ENCODE peak calls at places on chromosomes 16 and 17, in ten cellular contexts. B, Y, Q, Z, P, V, U, I, F and H are unnamed samples.

GRCh38 chr17:67385122-67385988 is 8.3 kb downstream of the PITPNC1 start:
- DNase-seq in B (no peak), Y (no peak), Q (no peak), Z (no peak), P (no peak), V (no peak), U (no peak), I (no peak), F (no peak), H (no peak)

GRCh38 chr16:26273607-26274006 is 581.8 kb downstream of the HS3ST4 start:
- DNase-seq in B (no peak), Y (no peak), Q (no peak), Z (no peak), P (no peak), V (no peak), U (no peak), I (no peak), F (no peak), H (no peak)

GRCh38 chr16:67740391-67740790 is 21.3 kb upstream of the GFOD2 start:
- DNase-seq in B (no peak), Y (no peak), Q (no peak), Z (no peak), P (no peak), V (no peak), U (no peak), I (no peak), F (no peak), H (no peak)

GRCh38 chr17:32551186-32551955 is 64.6 kb downstream of the CDK5R1 start:
- DNase-seq in B (peak; percentile 28), Y (no peak), Q (no peak), Z (peak; percentile 97), P (no peak), V (peak; percentile 67), U (no peak), I (peak; percentile 24), F (no peak), H (peak; percentile 37)

GRCh38 chr16:58444265-58444664 is 52.0 kb downstream of the GINS3 start:
- DNase-seq in B (no peak), Y (no peak), Q (no peak), Z (no peak), P (no peak), V (no peak), U (no peak), I (no peak), F (no peak), H (no peak)

GRCh38 chr17:28325221-28325620 is 6.2 kb downstream of the TMEM97 start:
- DNase-seq in B (no peak), Y (no peak), Q (no peak), Z (no peak), P (no peak), V (no peak), U (no peak), I (no peak), F (peak; percentile 45), H (no peak)

GRCh38 chr17:81672954-81673353 is 6.4 kb downstream of the CCDC137 start:
- DNase-seq in B (no peak), Y (no peak), Q (no peak), Z (no peak), P (no peak), V (no peak), U (no peak), I (no peak), F (no peak), H (no peak)

GRCh38 chr16:26667271-26667703 is 399.4 kb upstream of the C16orf82 start:
- DNase-seq in B (no peak), Y (peak; percentile 37), Q (no peak), Z (no peak), P (no peak), V (no peak), U (no peak), I (no peak), F (no peak), H (no peak)

GRCh38 chr16:6687593-6687992 is 645.1 kb upstream of the RBFOX1 start:
- DNase-seq in B (no peak), Y (no peak), Q (no peak), Z (no peak), P (no peak), V (no peak), U (no peak), I (no peak), F (no peak), H (no peak)

GRCh38 chr16:6684076-6684673 is 648.5 kb upstream of the RBFOX1 start:
- DNase-seq in B (no peak), Y (peak; percentile 30), Q (no peak), Z (peak; percentile 37), P (no peak), V (no peak), U (no peak), I (peak; percentile 45), F (no peak), H (peak; percentile 30)

GRCh38 chr16:6682142-6682811 is 650.4 kb upstream of the RBFOX1 start:
- DNase-seq in B (no peak), Y (peak; percentile 64), Q (no peak), Z (peak; percentile 3), P (no peak), V (peak; percentile 45), U (no peak), I (peak; percentile 31), F (peak; percentile 76), H (peak; percentile 39)
- TF ChIP-seq CTCF in B (peak; percentile 23), Y (peak; percentile 86), Q (no peak), Z (peak; percentile 28), P (no peak), V (peak; percentile 66), U (peak; percentile 34), I (peak; percentile 43), F (no peak), H (peak; percentile 76)

GRCh38 chr17:35429702-35430101 is 2.6 kb downstream of the SLFN12 start:
- DNase-seq in B (no peak), Y (no peak), Q (no peak), Z (no peak), P (no peak), V (no peak), U (no peak), I (no peak), F (no peak), H (no peak)

GRCh38 chr17:35432176-35433074 is at the start of gene SLFN12:
- DNase-seq in B (peak; percentile 98), Y (peak; percentile 80), Q (no peak), Z (peak; percentile 93), P (peak; percentile 87), V (peak; percentile 82), U (peak; percentile 72), I (no peak), F (peak; percentile 87), H (peak; percentile 61)

GRCh38 chr17:35438433-35438832 is 6.1 kb upstream of the SLFN12 start:
- DNase-seq in B (no peak), Y (no peak), Q (no peak), Z (no peak), P (no peak), V (no peak), U (no peak), I (no peak), F (no peak), H (no peak)

GRCh38 chr17:35428229-35428628 is 4.1 kb downstream of the SLFN12 start:
- DNase-seq in B (no peak), Y (no peak), Q (no peak), Z (no peak), P (no peak), V (no peak), U (no peak), I (no peak), F (no peak), H (no peak)

DNA sequence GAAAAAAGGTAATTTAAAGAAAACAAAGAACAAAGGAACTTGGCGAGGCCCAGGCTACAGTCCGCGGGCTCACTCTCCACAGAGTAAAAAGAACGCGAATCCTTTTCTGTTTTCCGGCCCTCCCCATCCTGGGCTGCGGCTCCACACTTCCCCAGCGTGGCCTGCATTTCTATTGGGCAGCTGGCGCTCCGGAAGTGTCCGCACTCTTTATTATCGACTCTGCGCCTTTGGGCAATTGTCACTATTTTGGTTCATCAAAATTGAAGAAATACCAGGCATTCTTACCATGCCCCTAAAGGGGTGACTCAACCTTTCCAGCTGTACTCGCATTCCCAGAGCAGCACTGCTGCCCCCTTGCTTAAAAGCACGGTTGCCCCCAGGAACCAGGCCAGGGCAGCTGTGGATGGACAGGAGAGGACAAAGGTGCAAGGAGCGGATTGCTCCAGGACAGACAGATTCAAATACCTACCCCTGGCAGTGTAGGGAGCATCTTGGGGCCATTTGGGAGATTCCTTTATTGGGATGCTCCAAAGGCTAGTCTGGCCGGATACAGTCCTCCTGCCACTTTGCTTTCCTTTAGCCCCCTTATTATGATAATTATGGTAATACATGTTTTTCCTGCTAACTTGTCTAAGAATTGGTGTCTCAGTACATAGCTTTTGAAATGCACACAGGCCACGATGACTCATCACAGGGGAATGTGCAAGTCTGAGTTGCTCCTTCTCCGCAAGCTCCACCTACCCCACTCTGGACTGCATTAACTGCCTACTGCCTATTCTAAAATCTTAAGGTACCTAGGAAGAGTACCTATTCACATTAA is 985 bp upstream of the SLFN12 start:
- DNase-seq in B (peak; percentile 99), Y (peak; percentile 93), Q (peak; percentile 70), Z (peak; percentile 99), P (peak; percentile 96), V (peak; percentile 93), U (peak; percentile 81), I (peak; percentile 84), F (peak; percentile 91), H (peak; percentile 85)
- TF ChIP-seq CTCF in B (peak; percentile 42), Y (no peak), Q (no peak), Z (no peak), P (peak; percentile 35), V (no peak), U (no peak), I (no peak), F (no peak), H (no peak)

DNA sequence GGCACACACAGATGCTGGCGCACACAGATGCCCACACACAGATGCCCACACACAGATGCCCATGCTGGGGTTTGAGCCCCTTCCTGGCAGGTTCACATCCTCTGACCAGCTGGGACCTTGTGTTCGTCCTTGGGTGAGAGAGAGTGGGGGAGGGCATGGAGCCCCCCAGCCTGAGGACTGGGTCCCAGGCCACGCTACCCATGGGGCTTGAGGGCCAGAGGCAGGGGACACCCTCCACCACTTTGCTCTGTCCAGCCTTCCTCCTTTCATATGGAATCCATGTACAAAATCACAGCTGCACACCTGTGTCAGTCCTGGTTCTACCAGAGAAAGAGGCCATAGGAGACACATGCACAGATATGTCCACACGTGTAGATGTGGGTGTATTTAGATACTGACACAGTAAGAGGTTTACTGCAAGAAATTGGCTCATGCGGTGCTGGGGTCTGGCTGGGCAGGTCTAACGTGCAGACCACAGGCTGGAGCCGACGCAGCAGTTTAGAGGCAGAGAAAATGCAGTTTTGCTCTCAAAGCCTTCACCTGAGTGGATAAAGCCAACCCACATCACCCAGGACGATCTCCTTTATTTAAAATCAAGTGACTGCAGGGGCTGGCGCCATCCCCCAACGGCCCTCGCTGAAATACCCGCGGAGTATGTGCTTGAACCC is 10.8 kb downstream of the SLC22A31 start:
- DNase-seq in B (no peak), Y (no peak), Q (no peak), Z (no peak), P (no peak), V (no peak), U (peak; percentile 9), I (no peak), F (no peak), H (no peak)
- TF ChIP-seq CTCF in B (no peak), Y (no peak), Q (no peak), Z (no peak), P (no peak), V (no peak), U (no peak), I (no peak), F (no peak), H (no peak)

DNA sequence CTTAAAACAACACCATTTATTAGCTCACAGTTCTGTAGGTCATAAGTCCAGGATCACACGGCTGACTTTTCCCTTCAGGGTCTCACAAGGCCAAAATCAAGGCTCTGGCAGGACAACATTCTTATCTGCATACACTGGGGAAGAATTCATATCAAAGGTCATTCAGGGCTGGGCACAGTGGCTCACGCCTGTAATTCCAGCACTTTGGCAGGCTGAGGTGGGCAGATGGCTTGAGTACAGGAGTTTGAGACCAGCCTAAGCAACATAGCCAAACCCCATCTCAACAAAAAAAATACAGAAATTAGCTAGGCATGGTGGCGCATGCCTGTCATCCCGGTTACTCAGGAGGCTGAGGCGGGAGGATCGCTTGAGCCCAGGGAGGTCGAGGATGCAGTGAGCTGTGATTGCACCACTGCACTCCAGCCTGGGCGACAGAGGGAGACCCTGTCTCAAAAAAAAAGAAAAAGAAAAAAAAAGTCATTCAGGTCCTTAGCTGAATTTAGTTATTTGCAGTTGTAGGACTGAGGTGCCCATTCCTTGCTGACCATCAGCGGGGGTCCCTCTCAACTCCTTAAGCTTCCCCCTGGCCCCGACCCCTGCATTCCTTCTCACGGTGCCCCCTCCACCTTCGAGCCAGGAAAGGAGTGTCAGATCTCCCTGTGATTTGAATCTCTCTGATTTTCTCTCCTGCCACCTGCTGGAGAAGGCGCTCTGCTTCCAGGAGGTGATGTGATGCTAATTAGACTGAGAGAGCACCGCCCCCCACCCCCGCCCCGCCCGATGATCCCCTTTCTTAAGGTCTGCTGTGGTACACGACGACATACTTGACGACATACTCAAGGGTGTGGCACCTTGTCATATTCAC is 91.8 kb upstream of the CLEC18A start:
- DNase-seq in B (no peak), Y (peak; percentile 66), Q (no peak), Z (peak; percentile 55), P (no peak), V (no peak), U (peak; percentile 47), I (peak; percentile 63), F (no peak), H (peak; percentile 30)
- TF ChIP-seq CTCF in B (peak; percentile 15), Y (peak; percentile 52), Q (no peak), Z (peak; percentile 51), P (peak; percentile 10), V (peak; percentile 6), U (peak; percentile 40), I (no peak), F (no peak), H (peak; percentile 20)